ENCODE peak calls at places on chromosomes 7 and 10, in six cellular contexts. M, J, D, B, V and X are unnamed samples.

GRCh38 chr10:65769828-65770227 is 1156.0 kb upstream of the LRRTM3 start:
- DNase-seq in D (no peak), V (no peak), B (no peak), M (no peak), J (no peak), X (no peak)

GRCh38 chr10:130495891-130496642 is 359.9 kb downstream of the GLRX3 start:
- DNase-seq in J (no peak), V (no peak), M (no peak), B (no peak), D (no peak), X (no peak)

GRCh38 chr7:86942081-86942480 is 117.4 kb downstream of the ELAPOR2 start:
- DNase-seq in V (no peak), M (no peak), J (no peak), B (no peak), D (no peak), X (no peak)

GRCh38 chr10:5737352-5737751 is 52.7 kb downstream of the TASOR2 start:
- DNase-seq in B (no peak), V (no peak), D (no peak), J (no peak), M (no peak), X (no peak)

GRCh38 chr10:100998991-100999741 is 442 bp upstream of the LZTS2 start:
- DNase-seq in M (peak), D (peak), V (peak), B (peak), J (peak), X (peak)

GRCh38 chr7:155084021-155084420 is 13.9 kb downstream of the HTR5A start:
- DNase-seq in B (no peak), V (no peak), J (no peak), D (no peak), M (no peak), X (no peak)

GRCh38 chr7:39228946-39229345 is 251.2 kb downstream of the POU6F2 start:
- DNase-seq in B (peak), D (no peak), M (no peak), V (no peak), J (no peak), X (no peak)

GRCh38 chr7:68364871-68365625 is 1233.2 kb upstream of the AUTS2 start:
- DNase-seq in V (no peak), D (no peak), J (no peak), M (no peak), B (peak), X (no peak)

GRCh38 chr7:151727579-151728285 is 149.2 kb downstream of the PRKAG2 start:
- DNase-seq in D (peak), M (no peak), B (peak), V (peak), J (no peak), X (peak)

GRCh38 chr10:69716711-69717560 is 84.8 kb upstream of the COL13A1 start:
- DNase-seq in M (peak), V (peak), B (peak), J (peak), D (peak), X (no peak)

GRCh38 chr10:71285180-71285545 is 33.9 kb upstream of the SLC29A3 start:
- DNase-seq in V (peak), B (peak), M (peak), D (peak), J (peak), X (no peak)

GRCh38 chr10:66996996-66997395 is 71.2 kb downstream of the LRRTM3 start:
- DNase-seq in V (no peak), B (no peak), D (no peak), J (no peak), M (no peak), X (no peak)

GRCh38 chr7:150369740-150370501 is 1.3 kb downstream of the REPIN1 start:
- DNase-seq in V (no peak), D (no peak), M (no peak), B (no peak), J (no peak), X (no peak)

GRCh38 chr10:132904169-132904813 is 38.1 kb downstream of the CFAP46 start:
- DNase-seq in J (no peak), V (no peak), D (peak), B (peak), M (peak), X (peak)

GRCh38 chr10:124318811-124319210 is 99.9 kb downstream of the OAT start:
- DNase-seq in V (no peak), D (no peak), J (no peak), B (no peak), M (no peak), X (no peak)

GRCh38 chr10:49242604-49243003 is 54.4 kb upstream of the TMEM273 start:
- DNase-seq in J (no peak), B (no peak), V (no peak), D (no peak), M (no peak), X (no peak)

GRCh38 chr10:131645756-131646155 is 255.1 kb upstream of the PPP2R2D start:
- DNase-seq in M (no peak), B (no peak), D (no peak), J (no peak), V (no peak), X (no peak)

GRCh38 chr10:127535802-127536515 is 13.2 kb upstream of the NPS start:
- DNase-seq in J (no peak), D (no peak), V (no peak), M (no peak), B (no peak), X (no peak)

GRCh38 chr7:36784991-36785940 is 61.0 kb upstream of the AOAH start:
- DNase-seq in D (no peak), B (no peak), J (peak), M (peak), V (peak), X (peak)

GRCh38 chr7:128299109-128299514 is 44.6 kb downstream of the RBM28 start:
- DNase-seq in J (no peak), B (no peak), V (no peak), D (no peak), M (no peak), X (no peak)

GRCh38 chr7:42596737-42597136 is 315.1 kb downstream of the C7orf25 start:
- DNase-seq in M (no peak), B (no peak), J (no peak), V (no peak), D (no peak), X (no peak)

GRCh38 chr7:49166441-49166840 is 242.1 kb downstream of the CDC14C start:
- DNase-seq in D (no peak), M (no peak), J (no peak), B (peak), V (no peak), X (no peak)

GRCh38 chr10:58948303-58948702 is 228.1 kb upstream of the PHYHIPL start:
- DNase-seq in D (no peak), B (no peak), M (no peak), V (no peak), J (no peak), X (no peak)

GRCh38 chr7:148368562-148368961 is 222.0 kb upstream of the C7orf33 start:
- DNase-seq in M (no peak), B (no peak), J (no peak), D (no peak), V (no peak), X (no peak)

GRCh38 chr7:44581426-44581906 is 565 bp downstream of the TMED4 start:
- DNase-seq in B (no peak), J (no peak), V (no peak), M (peak), D (no peak), X (no peak)

GRCh38 chr10:3477683-3478082 is 305.1 kb upstream of the PITRM1 start:
- DNase-seq in B (no peak), J (no peak), V (no peak), D (peak), M (no peak), X (peak)

GRCh38 chr10:133347636-133348517 is 704 bp downstream of the PRAP1 start:
- DNase-seq in V (no peak), B (no peak), D (no peak), M (no peak), J (no peak), X (no peak)

GRCh38 chr10:88136712-88137111 is 273.3 kb downstream of the PTEN start:
- DNase-seq in J (no peak), M (no peak), V (no peak), D (no peak), B (no peak), X (no peak)

GRCh38 chr10:51085204-51085603 is 10.9 kb downstream of the PRKG1 start:
- DNase-seq in J (no peak), D (no peak), V (no peak), M (no peak), B (no peak), X (no peak)

GRCh38 chr7:91875851-91876250 is 4.7 kb downstream of the MTERF1 start:
- DNase-seq in V (no peak), J (no peak), D (no peak), M (no peak), B (no peak), X (peak)